ENCODE peak calls at places on chromosomes 3 and 15, in nine cellular contexts. G is choroid plexus epithelial cell, Z is fibroblast of the aortic adventitia, Q is astrocyte of the spinal cord, C is Peyer's patch, M is body of pancreas, H is adrenal gland, O is fibroblast of pulmonary artery, T is heart right ventricle. S is an unnamed sample.

GRCh38 chr3:172560026-172560425 is 36.8 kb upstream of the TNFSF10 start:
- DNase-seq in G (peak; percentile 26), Z (peak; percentile 13), Q (no peak), C (no peak), M (no peak), H (no peak), O (peak; percentile 41), T (no peak), S (no peak)

GRCh38 chr15:89378699-89379422 is 44.2 kb upstream of the POLG start:
- DNase-seq in G (no peak), Z (no peak), Q (no peak), C (no peak), M (no peak), H (no peak), O (no peak), T (no peak), S (no peak)

GRCh38 chr15:65914981-65915925 is 46.0 kb downstream of the RAB11A start:
- DNase-seq in G (no peak), Z (no peak), Q (no peak), C (no peak), M (peak; percentile 64), H (no peak), O (no peak), T (no peak), S (no peak)

GRCh38 chr15:62445244-62445643 is 280.2 kb upstream of the C2CD4B start:
- DNase-seq in G (no peak), Z (peak; percentile 34), Q (peak; percentile 12), C (no peak), M (no peak), H (no peak), O (no peak), T (no peak), S (peak; percentile 72)

GRCh38 chr3:136664771-136665170 is 87.4 kb downstream of the STAG1 start:
- DNase-seq in G (peak; percentile 9), Z (no peak), Q (no peak), C (no peak), M (no peak), H (no peak), O (no peak), T (no peak), S (no peak)

GRCh38 chr3:138348950-138349739 is 766 bp downstream of the MRAS start:
- DNase-seq in G (peak; percentile 36), Z (peak; percentile 38), Q (peak; percentile 11), C (no peak), M (peak; percentile 20), H (peak; percentile 50), O (peak; percentile 35), T (no peak), S (peak; percentile 33)

GRCh38 chr3:15283702-15284101 is 48.7 kb downstream of the SH3BP5 start:
- DNase-seq in G (no peak), Z (no peak), Q (no peak), C (no peak), M (no peak), H (no peak), O (no peak), T (no peak), S (no peak)

GRCh38 chr3:2856062-2856792 is 253.9 kb downstream of the IL5RA start:
- DNase-seq in G (no peak), Z (no peak), Q (no peak), C (no peak), M (no peak), H (no peak), O (no peak), T (no peak), S (no peak)

GRCh38 chr3:98548544-98548943 is 16.8 kb downstream of the GPR15 start:
- DNase-seq in G (no peak), Z (no peak), Q (no peak), C (no peak), M (no peak), H (no peak), O (no peak), T (no peak), S (no peak)

GRCh38 chr3:150787741-150788370 is 24.9 kb upstream of the SIAH2 start:
- DNase-seq in G (peak; percentile 81), Z (peak; percentile 67), Q (peak; percentile 72), C (peak; percentile 79), M (peak; percentile 86), H (peak; percentile 87), O (peak; percentile 73), T (peak; percentile 83), S (peak; percentile 73)

GRCh38 chr3:140188285-140188684 is 253.3 kb downstream of the CLSTN2 start:
- DNase-seq in G (no peak), Z (no peak), Q (no peak), C (no peak), M (peak; percentile 88), H (no peak), O (no peak), T (peak; percentile 12), S (no peak)

GRCh38 chr3:134608957-134609525 is 41.8 kb downstream of the KY start:
- DNase-seq in G (no peak), Z (no peak), Q (no peak), C (no peak), M (no peak), H (no peak), O (no peak), T (no peak), S (no peak)

GRCh38 chr15:52527196-52527897 is 1.3 kb downstream of the MYO5A start:
- DNase-seq in G (no peak), Z (no peak), Q (no peak), C (no peak), M (no peak), H (no peak), O (no peak), T (no peak), S (no peak)

GRCh38 chr3:163043074-163043473 is 1546.5 kb downstream of the OTOL1 start:
- DNase-seq in G (peak; percentile 61), Z (peak; percentile 4), Q (no peak), C (no peak), M (no peak), H (no peak), O (peak; percentile 48), T (no peak), S (peak; percentile 24)

GRCh38 chr3:183298708-183299153 is 45.7 kb downstream of the B3GNT5 start:
- DNase-seq in G (peak; percentile 98), Z (peak; percentile 88), Q (peak; percentile 98), C (no peak), M (peak; percentile 62), H (peak; percentile 33), O (peak; percentile 90), T (peak; percentile 38), S (peak; percentile 97)

DNA sequence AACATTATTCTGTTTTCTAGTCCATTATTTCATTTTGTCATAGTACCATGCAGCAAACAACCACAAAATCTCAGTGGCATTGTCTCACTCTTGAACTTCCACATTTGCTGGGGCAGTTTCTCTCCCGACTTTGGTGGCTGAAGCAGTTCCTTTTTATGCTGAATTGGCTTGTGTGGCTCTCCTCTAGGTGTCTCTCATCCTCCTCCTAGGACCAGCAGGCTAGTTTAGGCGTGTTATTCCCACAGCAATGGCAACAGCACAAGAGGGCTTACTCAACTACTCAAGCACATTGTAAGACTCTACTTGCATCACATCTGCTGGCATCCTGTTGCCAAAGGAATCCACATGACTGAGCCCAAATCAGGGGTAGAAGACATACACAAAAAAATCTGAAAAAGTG is 201.8 kb upstream of the KCNH8 start:
- DNase-seq in G (no peak), Z (no peak), Q (no peak), C (no peak), M (no peak), H (no peak), O (no peak), T (no peak), S (no peak)
- TF ChIP-seq CTCF in G (no peak), Z (no peak), Q (no peak), C (no peak), M (no peak), H (no peak), O (no peak), T (no peak), S (no peak)

DNA sequence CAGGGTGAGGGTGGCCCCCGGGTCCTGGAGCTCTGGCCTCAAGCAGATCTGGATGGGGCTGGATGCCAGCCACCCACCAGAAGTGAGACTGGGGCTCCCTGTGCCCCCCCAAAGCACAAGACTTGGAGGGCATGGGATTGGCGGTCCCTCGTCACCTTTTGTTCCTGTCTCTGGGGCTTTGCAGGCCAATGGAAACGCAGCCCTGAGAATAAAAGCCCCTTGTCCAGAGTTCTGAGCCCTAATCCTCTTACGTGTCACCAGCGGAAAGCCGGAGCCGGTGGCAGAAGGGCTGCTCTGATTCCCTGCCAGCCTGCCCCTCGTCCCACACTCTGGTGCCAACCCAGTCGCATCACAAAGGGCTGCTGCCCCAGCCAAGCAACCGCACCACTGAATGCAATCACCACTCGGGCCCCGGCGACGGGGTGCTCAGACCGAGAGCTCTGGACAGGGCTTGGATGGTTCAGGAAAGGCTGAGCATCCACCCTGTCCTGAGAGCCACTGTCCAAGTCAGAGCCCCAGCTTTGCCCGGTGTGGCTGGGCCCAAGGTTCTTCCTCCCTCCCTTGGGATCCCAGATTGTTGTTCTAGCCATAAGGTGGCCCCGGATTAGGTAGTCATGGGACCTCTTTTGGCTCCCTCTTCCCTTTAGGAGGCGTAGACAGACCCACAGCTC is 22.8 kb upstream of the ELP6 start:
- DNase-seq in G (no peak), Z (no peak), Q (no peak), C (no peak), M (no peak), H (no peak), O (no peak), T (no peak), S (no peak)
- H3K4me3 ChIP-seq in G (no peak overlapping the region), Z (no peak overlapping the region), Q (no peak overlapping the region), C (no peak overlapping the region), M (no peak overlapping the region), H (no peak overlapping the region), O (no peak overlapping the region), T (no peak overlapping the region), S (no peak overlapping the region)

GRCh38 chr3:195744437-195744836 is 23.7 kb downstream of the MUC20 start:
- DNase-seq in G (no peak), Z (no peak), Q (no peak), C (no peak), M (no peak), H (no peak), O (no peak), T (no peak), S (no peak)

GRCh38 chr3:195750797-195751520 is 30.2 kb downstream of the MUC20 start:
- DNase-seq in G (no peak), Z (no peak), Q (no peak), C (no peak), M (no peak), H (no peak), O (no peak), T (no peak), S (no peak)

GRCh38 chr3:195748661-195749060 is 27.9 kb downstream of the MUC20 start:
- DNase-seq in G (no peak), Z (no peak), Q (no peak), C (no peak), M (no peak), H (no peak), O (no peak), T (no peak), S (no peak)

GRCh38 chr3:195746346-195746745 is 25.6 kb downstream of the MUC20 start:
- DNase-seq in G (no peak), Z (no peak), Q (no peak), C (no peak), M (no peak), H (no peak), O (no peak), T (no peak), S (no peak)

GRCh38 chr3:195746751-195747150 is 26.0 kb downstream of the MUC20 start:
- DNase-seq in G (no peak), Z (no peak), Q (no peak), C (no peak), M (no peak), H (no peak), O (no peak), T (no peak), S (no peak)
- TF ChIP-seq CTCF in G (no peak), Z (no peak), Q (no peak), C (no peak), M (no peak), H (no peak), O (no peak), T (no peak), S (no peak)

GRCh38 chr15:71411538-71412482 is 296.5 kb downstream of the THSD4 start:
- DNase-seq in G (no peak), Z (peak; percentile 21), Q (peak; percentile 76), C (no peak), M (peak; percentile 19), H (no peak), O (peak; percentile 50), T (no peak), S (no peak)
- H3K4me3 ChIP-seq in G (no peak overlapping the region), Z (no peak overlapping the region), Q (no peak overlapping the region), C (no peak overlapping the region), M (no peak overlapping the region), H (no peak overlapping the region), O (no peak overlapping the region), T (no peak overlapping the region), S (no peak overlapping the region)